ENCODE peak calls at places on chromosomes 5 and 9, in six cellular contexts. B is ovary, M is vagina, W is psoas muscle, J is IMR-90, I is transverse colon. O is an unnamed sample.
A peak's percentile ranks its signal among the peaks of the same experiment; 100 is the strongest.

GRCh38 chr9:85536076-85536475 is 205.7 kb downstream of the AGTPBP1 start:
- DNase-seq in B (no peak), M (no peak), I (no peak), W (no peak), J (peak; percentile 60), O (no peak)

GRCh38 chr5:124519396-124519795 is 227.0 kb downstream of the ZNF608 start:
- DNase-seq in M (no peak), B (no peak), I (no peak), W (no peak), J (peak; percentile 86), O (no peak)

GRCh38 chr5:145236966-145237365 is 598.2 kb downstream of the PRELID2 start:
- DNase-seq in I (no peak), B (no peak), J (peak; percentile 17), W (no peak), M (no peak), O (no peak)

GRCh38 chr5:170738840-170739239 is 44.7 kb upstream of the GABRP start:
- DNase-seq in M (peak; percentile 32), J (no peak), I (no peak), W (no peak), B (no peak), O (no peak)

GRCh38 chr9:81974764-81975163 is 13.8 kb upstream of the SPATA31D1 start:
- DNase-seq in I (no peak), J (no peak), B (no peak), W (no peak), M (no peak), O (no peak)

GRCh38 chr9:136784249-136784996 is 6.7 kb upstream of the TMEM141 start:
- DNase-seq in I (no peak), B (no peak), J (no peak), W (no peak), M (no peak), O (no peak)

GRCh38 chr5:139246394-139246793 is 47.1 kb upstream of the MATR3 start:
- DNase-seq in J (peak; percentile 60), B (no peak), W (peak; percentile 53), M (no peak), I (no peak), O (peak; percentile 23)

GRCh38 chr5:104951829-104952228 is 1389.2 kb upstream of the NUDT12 start:
- DNase-seq in M (no peak), B (no peak), I (no peak), W (no peak), J (no peak), O (no peak)

GRCh38 chr5:58763390-58763789 is 180.5 kb downstream of the RAB3C start:
- DNase-seq in J (no peak), B (no peak), M (no peak), I (no peak), W (no peak), O (no peak)

DNA sequence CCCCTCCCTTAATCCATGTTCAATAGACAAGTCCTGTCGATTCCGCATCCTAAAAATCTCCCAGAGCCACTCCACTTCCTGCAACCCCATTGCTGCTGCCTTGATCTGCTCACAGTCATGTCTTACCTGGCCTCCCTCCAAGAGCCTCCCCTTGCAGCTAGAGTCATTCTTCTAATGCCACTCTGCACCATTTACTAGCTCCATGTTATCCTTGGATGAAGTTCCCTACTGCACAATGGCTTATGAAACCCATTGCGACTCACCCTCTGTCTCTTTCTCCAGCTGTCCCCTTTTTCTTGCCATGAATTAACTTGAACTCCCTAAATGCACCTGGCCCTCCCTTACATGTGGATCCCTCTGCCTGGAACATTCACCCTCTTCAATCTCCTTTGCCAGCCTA is 39.5 kb downstream of the MEGF10 start:
- DNase-seq in W (no peak), M (no peak), J (no peak), B (no peak), I (no peak), O (no peak)
- H3K4me1 ChIP-seq in W (no peaks in the 10 kb centered on the region), M (no peaks in the 10 kb centered on the region), J (no peaks in the 10 kb centered on the region), B (no peaks in the 10 kb centered on the region), I (no peaks in the 10 kb centered on the region), O (no peaks in the 10 kb centered on the region)

GRCh38 chr9:125749951-125750655 is 2.9 kb downstream of the PBX3 start:
- DNase-seq in J (peak; percentile 79), M (no peak), B (no peak), W (no peak), I (no peak), O (no peak)
- H3K4me1 ChIP-seq in J (peaks cover 5% of the 10 kb centered on the region), M (peaks cover 28% of the 10 kb centered on the region), B (peaks cover 1% of the 10 kb centered on the region), W (peaks cover 14% of the 10 kb centered on the region), I (no peaks in the 10 kb centered on the region), O (peaks cover 40% of the 10 kb centered on the region)

GRCh38 chr5:132076983-132077382 is 3.4 kb downstream of the CSF2 start:
- DNase-seq in I (no peak), M (no peak), J (no peak), W (peak; percentile 24), B (no peak), O (no peak)

GRCh38 chr5:132074091-132074771 is 642 bp downstream of the CSF2 start:
- DNase-seq in J (no peak), I (no peak), M (no peak), W (peak; percentile 34), B (no peak), O (no peak)

GRCh38 chr5:132074772-132075718 is 1.5 kb downstream of the CSF2 start:
- DNase-seq in W (peak; percentile 26), I (no peak), J (no peak), M (no peak), B (no peak), O (no peak)

GRCh38 chr5:132076202-132076830 is 2.7 kb downstream of the CSF2 start:
- DNase-seq in J (no peak), W (no peak), I (no peak), B (no peak), M (no peak), O (no peak)

DNA sequence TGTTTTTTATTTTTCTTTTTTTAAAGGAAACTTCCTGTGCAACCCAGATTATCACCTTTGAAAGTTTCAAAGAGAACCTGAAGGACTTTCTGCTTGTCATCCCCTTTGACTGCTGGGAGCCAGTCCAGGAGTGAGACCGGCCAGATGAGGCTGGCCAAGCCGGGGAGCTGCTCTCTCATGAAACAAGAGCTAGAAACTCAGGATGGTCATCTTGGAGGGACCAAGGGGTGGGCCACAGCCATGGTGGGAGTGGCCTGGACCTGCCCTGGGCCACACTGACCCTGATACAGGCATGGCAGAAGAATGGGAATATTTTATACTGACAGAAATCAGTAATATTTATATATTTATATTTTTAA is 2.1 kb downstream of the CSF2 start:
- DNase-seq in I (no peak), B (no peak), W (peak; percentile 24), M (no peak), J (no peak), O (no peak)
- H3K4me1 ChIP-seq in I (no peaks in the 10 kb centered on the region), B (no peaks in the 10 kb centered on the region), W (no peaks in the 10 kb centered on the region), M (no peaks in the 10 kb centered on the region), J (peaks cover 10% of the 10 kb centered on the region), O (peaks cover 35% of the 10 kb centered on the region)

GRCh38 chr5:96259211-96259772 is 173.8 kb downstream of the PCSK1 start:
- DNase-seq in B (no peak), M (no peak), I (no peak), W (no peak), J (peak; percentile 74), O (peak; percentile 80)
- H3K4me1 ChIP-seq in B (no peaks in the 10 kb centered on the region), M (peaks cover 16% of the 10 kb centered on the region), I (no peaks in the 10 kb centered on the region), W (peaks cover 8% of the 10 kb centered on the region), J (peaks cover 23% of the 10 kb centered on the region), O (peaks cover 46% of the 10 kb centered on the region)

GRCh38 chr5:169421677-169422076 is 120.7 kb upstream of the SLIT3 start:
- DNase-seq in B (no peak), J (no peak), W (no peak), M (no peak), I (no peak), O (no peak)
- H3K4me1 ChIP-seq in B (no peaks in the 10 kb centered on the region), J (no peaks in the 10 kb centered on the region), W (no peaks in the 10 kb centered on the region), M (peaks cover 12% of the 10 kb centered on the region), I (no peaks in the 10 kb centered on the region), O (no peaks in the 10 kb centered on the region)

GRCh38 chr9:36386396-36386795 is 13.7 kb downstream of the RNF38 start:
- DNase-seq in W (no peak), J (no peak), I (no peak), M (no peak), B (no peak), O (no peak)

GRCh38 chr9:36382484-36382883 is 17.6 kb downstream of the RNF38 start:
- DNase-seq in J (peak; percentile 21), B (no peak), I (no peak), W (no peak), M (no peak), O (no peak)
- H3K4me1 ChIP-seq in J (peaks cover 5% of the 10 kb centered on the region), B (peaks cover 4% of the 10 kb centered on the region), I (peaks cover 4% of the 10 kb centered on the region), W (peaks cover 34% of the 10 kb centered on the region), M (peaks cover 64% of the 10 kb centered on the region), O (peaks cover 15% of the 10 kb centered on the region)

DNA sequence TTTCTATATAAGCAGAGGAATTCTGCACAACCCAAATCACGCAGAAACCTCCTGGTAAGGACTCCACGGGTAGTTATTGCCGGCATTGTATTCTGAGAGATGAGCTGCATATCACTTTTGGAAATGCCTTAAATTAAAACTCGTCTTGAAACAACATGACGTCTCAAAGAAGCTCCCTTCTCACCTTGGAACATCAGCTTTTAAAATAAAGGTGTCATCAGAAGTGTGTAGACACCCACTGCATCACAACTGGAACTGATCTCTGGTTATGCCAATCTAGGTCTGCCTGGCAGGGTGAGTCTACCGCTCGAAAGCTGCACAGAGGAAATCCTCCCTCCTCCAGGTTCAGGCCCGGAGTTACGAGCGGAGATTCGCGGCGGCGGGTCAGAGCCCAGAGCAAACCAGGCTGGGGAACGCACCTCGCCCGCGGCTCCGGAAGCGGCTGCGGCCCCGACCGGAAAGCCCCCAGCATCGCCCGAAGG is 974 bp upstream of the SLC12A2 start:
- DNase-seq in W (no peak), J (no peak), I (no peak), M (no peak), B (no peak), O (no peak)
- H3K4me1 ChIP-seq in W (peaks cover 31% of the 10 kb centered on the region), J (no peaks in the 10 kb centered on the region), I (peaks cover 15% of the 10 kb centered on the region), M (peaks cover 53% of the 10 kb centered on the region), B (peaks cover 3% of the 10 kb centered on the region), O (peaks cover 19% of the 10 kb centered on the region)

GRCh38 chr9:128297221-128297773 is 21.2 kb downstream of the SWI5 start:
- DNase-seq in W (no peak), J (no peak), M (no peak), I (no peak), B (no peak), O (no peak)
- H3K4me1 ChIP-seq in W (no peaks in the 10 kb centered on the region), J (peaks cover 5% of the 10 kb centered on the region), M (no peaks in the 10 kb centered on the region), I (peaks cover 10% of the 10 kb centered on the region), B (no peaks in the 10 kb centered on the region), O (peaks cover 8% of the 10 kb centered on the region)

O was measured in keratinocyte.